ENCODE peak calls at places on chromosomes 13 and 19, in ten cellular contexts. One of them, this sample, is unnamed.

GRCh38 chr13:60642552-60642951 is 245.5 kb downstream of the TDRD3 start:
- DNase-seq in choroid plexus epithelial cell: no peak
- DNase-seq in activated B cell treated with CpG ODN at 0.5 μM for 24 hours: no peak
- DNase-seq in cardiac fibroblast: no peak
- DNase-seq in NB4: no peak
- DNase-seq in mesothelial cell of epicardium: no peak
- DNase-seq in activated CD8-positive, alpha-beta T cell treated with anti-CD3 and anti-CD28 coated beads for 36 hours: no peak
- DNase-seq in progenitor cell of endocrine pancreas: no peak
- DNase-seq in uterus: no peak
- DNase-seq in lower leg skin: no peak
- DNase-seq in this sample: no peak

GRCh38 chr19:584240-585001 is 5.3 kb upstream of the HCN2 start:
- DNase-seq in choroid plexus epithelial cell: peak
- DNase-seq in activated B cell treated with CpG ODN at 0.5 μM for 24 hours: peak
- DNase-seq in cardiac fibroblast: peak
- DNase-seq in NB4: peak
- DNase-seq in mesothelial cell of epicardium: peak
- DNase-seq in activated CD8-positive, alpha-beta T cell treated with anti-CD3 and anti-CD28 coated beads for 36 hours: peak
- DNase-seq in progenitor cell of endocrine pancreas: peak
- DNase-seq in uterus: peak
- DNase-seq in lower leg skin: no peak
- DNase-seq in this sample: no peak

GRCh38 chr19:6464070-6464873 is at the start of gene CRB3:
- DNase-seq in choroid plexus epithelial cell: no peak
- DNase-seq in activated B cell treated with CpG ODN at 0.5 μM for 24 hours: no peak
- DNase-seq in cardiac fibroblast: no peak
- DNase-seq in NB4: no peak
- DNase-seq in mesothelial cell of epicardium: peak
- DNase-seq in activated CD8-positive, alpha-beta T cell treated with anti-CD3 and anti-CD28 coated beads for 36 hours: peak
- DNase-seq in progenitor cell of endocrine pancreas: peak
- DNase-seq in uterus: no peak
- DNase-seq in lower leg skin: peak
- DNase-seq in this sample: no peak

GRCh38 chr13:111508902-111509509 is 188.6 kb downstream of the TEX29 start:
- DNase-seq in choroid plexus epithelial cell: no peak
- DNase-seq in activated B cell treated with CpG ODN at 0.5 μM for 24 hours: no peak
- DNase-seq in cardiac fibroblast: no peak
- DNase-seq in NB4: no peak
- DNase-seq in mesothelial cell of epicardium: no peak
- DNase-seq in activated CD8-positive, alpha-beta T cell treated with anti-CD3 and anti-CD28 coated beads for 36 hours: no peak
- DNase-seq in progenitor cell of endocrine pancreas: no peak
- DNase-seq in uterus: no peak
- DNase-seq in lower leg skin: no peak
- DNase-seq in this sample: peak

GRCh38 chr19:51726049-51726448 is 2.3 kb upstream of the HAS1 start:
- DNase-seq in choroid plexus epithelial cell: peak
- DNase-seq in activated B cell treated with CpG ODN at 0.5 μM for 24 hours: no peak
- DNase-seq in cardiac fibroblast: peak
- DNase-seq in NB4: no peak
- DNase-seq in mesothelial cell of epicardium: no peak
- DNase-seq in activated CD8-positive, alpha-beta T cell treated with anti-CD3 and anti-CD28 coated beads for 36 hours: no peak
- DNase-seq in progenitor cell of endocrine pancreas: no peak
- DNase-seq in uterus: peak
- DNase-seq in lower leg skin: peak
- DNase-seq in this sample: no peak

GRCh38 chr13:104253063-104253680 is 1187.0 kb upstream of the SLC10A2 start:
- DNase-seq in choroid plexus epithelial cell: peak
- DNase-seq in activated B cell treated with CpG ODN at 0.5 μM for 24 hours: no peak
- DNase-seq in cardiac fibroblast: peak
- DNase-seq in NB4: no peak
- DNase-seq in mesothelial cell of epicardium: no peak
- DNase-seq in activated CD8-positive, alpha-beta T cell treated with anti-CD3 and anti-CD28 coated beads for 36 hours: no peak
- DNase-seq in progenitor cell of endocrine pancreas: no peak
- DNase-seq in uterus: no peak
- DNase-seq in lower leg skin: no peak
- DNase-seq in this sample: no peak

GRCh38 chr19:39474139-39474620 is 6.5 kb upstream of the TIMM50 start:
- DNase-seq in choroid plexus epithelial cell: peak
- DNase-seq in activated B cell treated with CpG ODN at 0.5 μM for 24 hours: peak
- DNase-seq in cardiac fibroblast: peak
- DNase-seq in NB4: peak
- DNase-seq in mesothelial cell of epicardium: peak
- DNase-seq in activated CD8-positive, alpha-beta T cell treated with anti-CD3 and anti-CD28 coated beads for 36 hours: peak
- DNase-seq in progenitor cell of endocrine pancreas: peak
- DNase-seq in uterus: peak
- DNase-seq in lower leg skin: no peak
- DNase-seq in this sample: peak

GRCh38 chr13:27712421-27712820 is 79.9 kb upstream of the GSX1 start:
- DNase-seq in choroid plexus epithelial cell: peak
- DNase-seq in activated B cell treated with CpG ODN at 0.5 μM for 24 hours: no peak
- DNase-seq in cardiac fibroblast: peak
- DNase-seq in NB4: peak
- DNase-seq in mesothelial cell of epicardium: no peak
- DNase-seq in activated CD8-positive, alpha-beta T cell treated with anti-CD3 and anti-CD28 coated beads for 36 hours: peak
- DNase-seq in progenitor cell of endocrine pancreas: no peak
- DNase-seq in uterus: no peak
- DNase-seq in lower leg skin: no peak
- DNase-seq in this sample: no peak

GRCh38 chr19:10159610-10160009 is 35.1 kb downstream of the DNMT1 start:
- DNase-seq in choroid plexus epithelial cell: no peak
- DNase-seq in activated B cell treated with CpG ODN at 0.5 μM for 24 hours: no peak
- DNase-seq in cardiac fibroblast: no peak
- DNase-seq in NB4: no peak
- DNase-seq in mesothelial cell of epicardium: no peak
- DNase-seq in activated CD8-positive, alpha-beta T cell treated with anti-CD3 and anti-CD28 coated beads for 36 hours: no peak
- DNase-seq in progenitor cell of endocrine pancreas: no peak
- DNase-seq in uterus: no peak
- DNase-seq in lower leg skin: no peak
- DNase-seq in this sample: no peak

GRCh38 chr13:29977721-29978120 is 127.3 kb upstream of the UBL3 start:
- DNase-seq in choroid plexus epithelial cell: no peak
- DNase-seq in activated B cell treated with CpG ODN at 0.5 μM for 24 hours: no peak
- DNase-seq in cardiac fibroblast: no peak
- DNase-seq in NB4: no peak
- DNase-seq in mesothelial cell of epicardium: no peak
- DNase-seq in activated CD8-positive, alpha-beta T cell treated with anti-CD3 and anti-CD28 coated beads for 36 hours: no peak
- DNase-seq in progenitor cell of endocrine pancreas: no peak
- DNase-seq in uterus: no peak
- DNase-seq in lower leg skin: no peak
- DNase-seq in this sample: no peak

GRCh38 chr13:99215466-99215865 is 14.8 kb downstream of the UBAC2 start:
- DNase-seq in choroid plexus epithelial cell: no peak
- DNase-seq in activated B cell treated with CpG ODN at 0.5 μM for 24 hours: no peak
- DNase-seq in cardiac fibroblast: no peak
- DNase-seq in NB4: no peak
- DNase-seq in mesothelial cell of epicardium: no peak
- DNase-seq in activated CD8-positive, alpha-beta T cell treated with anti-CD3 and anti-CD28 coated beads for 36 hours: peak
- DNase-seq in progenitor cell of endocrine pancreas: no peak
- DNase-seq in uterus: no peak
- DNase-seq in lower leg skin: no peak
- DNase-seq in this sample: peak

DNA sequence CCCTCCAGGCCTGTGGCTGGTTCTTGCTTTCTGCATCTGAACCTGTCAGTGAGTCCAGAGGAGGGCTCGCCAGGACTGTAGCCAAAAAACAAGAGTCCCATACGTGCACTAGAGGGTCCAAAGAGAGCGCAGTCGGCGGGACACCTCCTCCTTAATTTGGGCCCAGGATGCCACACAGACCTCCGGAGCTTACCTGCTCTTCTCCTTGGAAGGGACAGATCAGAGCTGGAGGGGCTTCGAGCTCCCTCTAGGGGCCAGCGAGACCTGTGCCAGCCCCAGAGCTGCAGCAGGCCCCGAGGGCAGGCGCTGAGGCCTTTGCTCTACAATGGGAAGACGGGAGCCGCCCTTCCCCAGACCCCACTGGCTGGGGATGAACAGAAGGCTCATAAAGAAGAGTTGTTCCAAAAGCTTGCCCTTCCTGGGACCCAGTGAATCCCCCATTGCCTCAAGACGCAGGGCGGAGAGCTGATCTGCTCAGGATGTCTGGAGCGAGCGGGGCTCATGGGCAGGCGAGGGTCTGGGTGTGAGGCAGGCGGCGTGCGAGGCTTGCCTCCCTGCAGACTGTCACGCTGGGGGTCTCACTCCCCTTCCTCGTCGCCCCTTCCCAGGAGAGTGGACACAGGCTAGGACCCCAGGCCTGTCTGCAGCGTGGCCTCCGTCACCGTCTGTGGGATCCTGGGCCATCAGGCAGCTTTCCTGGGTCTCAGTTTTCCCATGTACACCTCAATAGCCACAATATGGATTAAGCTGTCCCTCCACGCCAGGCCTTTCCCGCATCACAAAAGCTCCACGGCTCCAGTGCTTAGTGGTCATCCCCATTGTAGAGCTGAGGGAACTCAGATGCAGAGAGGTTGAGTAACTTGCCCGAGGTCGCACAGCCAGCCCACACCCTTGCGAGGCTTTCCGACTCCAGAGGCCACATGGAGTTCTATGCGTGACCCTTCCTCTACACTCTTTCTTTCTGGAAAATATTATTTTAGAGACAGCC is 46.9 kb upstream of the VSTM2B start:
- DNase-seq in choroid plexus epithelial cell: no peak
- DNase-seq in activated B cell treated with CpG ODN at 0.5 μM for 24 hours: no peak
- DNase-seq in cardiac fibroblast: no peak
- DNase-seq in NB4: peak
- DNase-seq in mesothelial cell of epicardium: no peak
- DNase-seq in activated CD8-positive, alpha-beta T cell treated with anti-CD3 and anti-CD28 coated beads for 36 hours: peak
- DNase-seq in progenitor cell of endocrine pancreas: peak
- DNase-seq in uterus: no peak
- DNase-seq in lower leg skin: no peak
- DNase-seq in this sample: peak
- TF ChIP-seq CTCF in choroid plexus epithelial cell: no peak
- TF ChIP-seq CTCF in activated B cell treated with CpG ODN at 0.5 μM for 24 hours: no peak
- TF ChIP-seq CTCF in cardiac fibroblast: no peak
- TF ChIP-seq CTCF in NB4: peak
- TF ChIP-seq CTCF in mesothelial cell of epicardium: peak
- TF ChIP-seq CTCF in activated CD8-positive, alpha-beta T cell treated with anti-CD3 and anti-CD28 coated beads for 36 hours: peak
- TF ChIP-seq CTCF in progenitor cell of endocrine pancreas: peak
- TF ChIP-seq CTCF in uterus: no peak
- TF ChIP-seq CTCF in lower leg skin: no peak
- TF ChIP-seq CTCF in this sample: peak

GRCh38 chr13:85900521-85900920 is 101.3 kb upstream of the SLITRK6 start:
- DNase-seq in choroid plexus epithelial cell: no peak
- DNase-seq in activated B cell treated with CpG ODN at 0.5 μM for 24 hours: no peak
- DNase-seq in cardiac fibroblast: no peak
- DNase-seq in NB4: no peak
- DNase-seq in mesothelial cell of epicardium: no peak
- DNase-seq in activated CD8-positive, alpha-beta T cell treated with anti-CD3 and anti-CD28 coated beads for 36 hours: no peak
- DNase-seq in progenitor cell of endocrine pancreas: no peak
- DNase-seq in uterus: no peak
- DNase-seq in lower leg skin: no peak
- DNase-seq in this sample: no peak

DNA sequence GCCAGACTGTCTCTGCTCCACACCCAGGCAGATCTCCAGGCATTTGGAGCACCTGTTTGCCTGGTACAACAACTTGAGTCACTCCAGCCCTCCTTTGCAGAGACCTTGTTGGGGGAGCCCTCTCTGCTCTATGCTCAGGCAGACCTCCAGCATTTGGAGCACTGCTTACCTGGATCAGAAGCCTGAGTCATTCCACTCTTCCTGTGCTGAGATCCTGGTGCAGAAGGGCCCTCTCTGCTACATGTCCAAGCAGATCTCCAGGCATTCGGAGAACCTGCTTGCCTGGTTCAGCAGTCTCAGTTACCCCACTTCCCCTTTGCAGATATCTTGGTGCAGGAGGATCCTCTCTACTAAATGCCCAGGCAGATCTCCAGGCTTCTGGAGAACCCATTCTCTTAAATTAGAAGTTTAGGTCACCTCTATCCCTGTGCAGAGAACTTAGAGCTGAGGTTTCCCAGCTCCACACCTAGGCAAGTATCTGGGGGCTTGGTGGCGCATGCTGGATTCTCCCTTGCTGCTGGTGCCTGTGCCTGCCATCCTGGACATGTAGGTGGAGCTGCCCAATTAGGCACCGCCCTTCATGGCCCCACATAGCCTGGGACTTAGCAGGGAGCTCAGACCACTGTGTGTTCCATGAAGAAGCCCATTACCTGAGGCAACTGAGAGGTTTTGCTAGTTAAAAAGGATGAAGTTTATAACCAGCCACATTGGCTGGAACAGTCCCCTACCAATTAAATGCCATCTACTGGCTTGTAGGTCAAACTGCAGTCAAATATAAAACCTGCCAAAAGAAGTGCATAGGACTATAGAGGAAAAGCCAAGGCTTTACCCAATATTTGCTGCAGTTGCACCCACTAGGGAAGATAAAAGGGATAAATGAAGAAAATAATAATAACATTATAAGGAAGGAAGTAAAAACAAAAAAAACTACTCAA is 97.6 kb upstream of the SLITRK6 start:
- DNase-seq in choroid plexus epithelial cell: peak
- DNase-seq in activated B cell treated with CpG ODN at 0.5 μM for 24 hours: no peak
- DNase-seq in cardiac fibroblast: no peak
- DNase-seq in NB4: peak
- DNase-seq in mesothelial cell of epicardium: no peak
- DNase-seq in activated CD8-positive, alpha-beta T cell treated with anti-CD3 and anti-CD28 coated beads for 36 hours: no peak
- DNase-seq in progenitor cell of endocrine pancreas: no peak
- DNase-seq in uterus: no peak
- DNase-seq in lower leg skin: no peak
- DNase-seq in this sample: no peak
- TF ChIP-seq CTCF in choroid plexus epithelial cell: peak
- TF ChIP-seq CTCF in activated B cell treated with CpG ODN at 0.5 μM for 24 hours: no peak
- TF ChIP-seq CTCF in cardiac fibroblast: no peak
- TF ChIP-seq CTCF in NB4: peak
- TF ChIP-seq CTCF in mesothelial cell of epicardium: peak
- TF ChIP-seq CTCF in activated CD8-positive, alpha-beta T cell treated with anti-CD3 and anti-CD28 coated beads for 36 hours: no peak
- TF ChIP-seq CTCF in progenitor cell of endocrine pancreas: peak
- TF ChIP-seq CTCF in uterus: no peak
- TF ChIP-seq CTCF in lower leg skin: no peak
- TF ChIP-seq CTCF in this sample: peak

DNA sequence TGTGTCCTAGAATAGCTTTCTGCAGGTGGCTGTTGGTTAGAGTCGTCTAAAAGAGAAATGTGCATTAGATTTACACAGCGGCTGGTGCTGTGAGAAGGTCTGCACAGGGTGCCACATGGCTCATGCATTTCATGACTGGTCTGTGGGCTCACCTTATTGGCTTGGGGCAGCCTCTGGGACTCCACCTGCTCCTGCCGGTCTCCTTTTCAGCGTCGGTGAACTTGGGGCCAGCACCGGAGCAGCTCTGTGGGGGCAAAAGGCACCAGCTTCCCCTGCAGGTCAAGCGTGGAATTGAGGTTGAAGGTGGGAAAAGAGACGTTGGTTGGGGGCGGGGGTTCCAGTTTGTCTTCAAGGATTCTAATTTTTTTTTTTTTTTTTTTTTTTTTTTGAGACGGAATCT is 3.1 kb upstream of the PNMA8C start:
- DNase-seq in choroid plexus epithelial cell: no peak
- DNase-seq in activated B cell treated with CpG ODN at 0.5 μM for 24 hours: no peak
- DNase-seq in cardiac fibroblast: no peak
- DNase-seq in NB4: no peak
- DNase-seq in mesothelial cell of epicardium: no peak
- DNase-seq in activated CD8-positive, alpha-beta T cell treated with anti-CD3 and anti-CD28 coated beads for 36 hours: peak
- DNase-seq in progenitor cell of endocrine pancreas: no peak
- DNase-seq in uterus: no peak
- DNase-seq in lower leg skin: no peak
- DNase-seq in this sample: no peak
- TF ChIP-seq CTCF in choroid plexus epithelial cell: no peak
- TF ChIP-seq CTCF in activated B cell treated with CpG ODN at 0.5 μM for 24 hours: no peak
- TF ChIP-seq CTCF in cardiac fibroblast: no peak
- TF ChIP-seq CTCF in NB4: peak
- TF ChIP-seq CTCF in mesothelial cell of epicardium: peak
- TF ChIP-seq CTCF in activated CD8-positive, alpha-beta T cell treated with anti-CD3 and anti-CD28 coated beads for 36 hours: no peak
- TF ChIP-seq CTCF in progenitor cell of endocrine pancreas: peak
- TF ChIP-seq CTCF in uterus: no peak
- TF ChIP-seq CTCF in lower leg skin: no peak
- TF ChIP-seq CTCF in this sample: no peak

GRCh38 chr19:15354557-15355296 is 22.4 kb upstream of the BRD4 start:
- DNase-seq in choroid plexus epithelial cell: no peak
- DNase-seq in activated B cell treated with CpG ODN at 0.5 μM for 24 hours: no peak
- DNase-seq in cardiac fibroblast: no peak
- DNase-seq in NB4: no peak
- DNase-seq in mesothelial cell of epicardium: no peak
- DNase-seq in activated CD8-positive, alpha-beta T cell treated with anti-CD3 and anti-CD28 coated beads for 36 hours: no peak
- DNase-seq in progenitor cell of endocrine pancreas: no peak
- DNase-seq in uterus: no peak
- DNase-seq in lower leg skin: no peak
- DNase-seq in this sample: no peak
- TF ChIP-seq CTCF in choroid plexus epithelial cell: no peak
- TF ChIP-seq CTCF in activated B cell treated with CpG ODN at 0.5 μM for 24 hours: no peak
- TF ChIP-seq CTCF in cardiac fibroblast: no peak
- TF ChIP-seq CTCF in NB4: no peak
- TF ChIP-seq CTCF in mesothelial cell of epicardium: no peak
- TF ChIP-seq CTCF in activated CD8-positive, alpha-beta T cell treated with anti-CD3 and anti-CD28 coated beads for 36 hours: no peak
- TF ChIP-seq CTCF in progenitor cell of endocrine pancreas: no peak
- TF ChIP-seq CTCF in uterus: no peak
- TF ChIP-seq CTCF in lower leg skin: no peak
- TF ChIP-seq CTCF in this sample: no peak